ENCODE peak calls at places on chromosomes 4 and X, in seven cellular contexts. L, G, Q, M, X, O and W are unnamed samples.

GRCh38 chrX:13495232-13495631 is 74.2 kb upstream of the EGFL6 start:
- DNase-seq in G (no peak), L (no peak), X (no peak), M (no peak), Q (no peak), O (no peak), W (no peak)

GRCh38 chrX:14505648-14506047 is 23.7 kb upstream of the GLRA2 start:
- DNase-seq in O (no peak), M (no peak), G (no peak), Q (no peak), L (no peak), X (no peak), W (no peak)

GRCh38 chrX:71657267-71657666 is 10.1 kb upstream of the LOC101059915 start:
- DNase-seq in G (no peak), O (no peak), Q (no peak), L (no peak), X (no peak), M (no peak), W (no peak)

GRCh38 chr4:107018336-107018735 is 17.8 kb downstream of the DKK2 start:
- DNase-seq in L (no peak), G (no peak), M (no peak), X (no peak), Q (no peak), O (no peak), W (no peak)

GRCh38 chr4:151197258-151197657 is 79.7 kb upstream of the PRSS48 start:
- DNase-seq in L (no peak), X (no peak), O (peak; percentile 11), Q (no peak), M (no peak), G (peak; percentile 83), W (no peak)

GRCh38 chrX:150879855-150880807 is 18.3 kb downstream of the CD99L2 start:
- DNase-seq in O (no peak), L (no peak), G (no peak), X (no peak), M (no peak), Q (no peak), W (no peak)

GRCh38 chr4:1517592-1518411 is 111.6 kb upstream of the NKX1-1 start:
- DNase-seq in Q (no peak), O (no peak), G (no peak), X (no peak), M (no peak), L (no peak), W (no peak)

GRCh38 chrX:25219480-25219879 is 203.7 kb upstream of the ARX start:
- DNase-seq in M (no peak), G (no peak), X (no peak), L (no peak), O (no peak), Q (no peak), W (no peak)

GRCh38 chr4:33302298-33302697 is 2582.1 kb downstream of the PCDH7 start:
- DNase-seq in M (peak; percentile 28), L (no peak), X (no peak), G (no peak), Q (no peak), O (no peak), W (no peak)

GRCh38 chr4:86893136-86893535 is 914 bp upstream of the C4orf36 start:
- DNase-seq in X (no peak), L (no peak), Q (no peak), O (no peak), G (no peak), M (no peak), W (no peak)

GRCh38 chrX:8868906-8869305 is 67.7 kb upstream of the FAM9A start:
- DNase-seq in Q (no peak), M (peak; percentile 48), G (no peak), O (no peak), X (no peak), L (no peak), W (no peak)

GRCh38 chr4:187354740-187355139 is 631.1 kb upstream of the FAT1 start:
- DNase-seq in G (no peak), O (peak; percentile 30), Q (no peak), M (no peak), X (no peak), L (no peak), W (no peak)

GRCh38 chrX:153968754-153969124 is 2.9 kb downstream of the HCFC1 start:
- DNase-seq in G (no peak), X (no peak), L (no peak), Q (no peak), M (no peak), O (no peak), W (no peak)

GRCh38 chr4:87865288-87865687 is 32.5 kb downstream of the MEPE start:
- DNase-seq in Q (no peak), O (no peak), X (no peak), G (no peak), M (no peak), L (no peak), W (no peak)

GRCh38 chr4:1244081-1244977 is 4.6 kb downstream of the CTBP1 start:
- DNase-seq in Q (no peak), M (no peak), O (no peak), X (peak; percentile 9), G (no peak), L (no peak), W (no peak)

GRCh38 chr4:53640576-53641459 is 49.5 kb upstream of the LNX1 start:
- DNase-seq in L (no peak), M (no peak), O (no peak), Q (no peak), G (no peak), X (no peak), W (no peak)

GRCh38 chrX:140432328-140433025 is 72.4 kb downstream of the SOX3 start:
- DNase-seq in M (no peak), X (no peak), O (no peak), Q (no peak), L (no peak), G (no peak), W (no peak)

GRCh38 chrX:20571611-20572010 is 304.9 kb upstream of the RPS6KA3 start:
- DNase-seq in G (no peak), O (no peak), X (no peak), Q (no peak), M (no peak), L (no peak), W (no peak)

GRCh38 chrX:20266810-20267598 is at the start of gene RPS6KA3:
- DNase-seq in L (peak; percentile 79), X (peak; percentile 88), O (peak; percentile 75), Q (peak; percentile 62), G (peak; percentile 95), M (peak; percentile 67), W (peak; percentile 91)

GRCh38 chr4:85557016-85557901 is 82.3 kb downstream of the ARHGAP24 start:
- DNase-seq in O (no peak), M (no peak), G (no peak), Q (no peak), X (no peak), L (no peak), W (no peak)

GRCh38 chrX:130728208-130728607 is 174.8 kb downstream of the ENOX2 start:
- DNase-seq in G (no peak), M (peak; percentile 52), X (peak; percentile 19), Q (no peak), O (peak; percentile 0), L (no peak), W (no peak)

GRCh38 chr4:92600638-92601037 is 296.9 kb downstream of the GRID2 start:
- DNase-seq in Q (no peak), G (no peak), M (no peak), O (no peak), L (no peak), X (no peak), W (no peak)

GRCh38 chrX:122422547-122422946 is 761.5 kb upstream of the GRIA3 start:
- DNase-seq in X (no peak), Q (no peak), M (no peak), G (no peak), O (no peak), L (no peak), W (no peak)

GRCh38 chr4:47469951-47470350 is 6.4 kb upstream of the COMMD8 start:
- DNase-seq in M (peak; percentile 14), L (no peak), O (no peak), G (no peak), X (peak; percentile 14), Q (no peak), W (no peak)

GRCh38 chr4:61462451-61463326 is 262.6 kb downstream of the ADGRL3 start:
- DNase-seq in L (no peak), X (peak; percentile 1), G (no peak), M (peak; percentile 87), O (peak; percentile 83), Q (no peak), W (no peak)